ENCODE peak calls at places on chromosomes 16 and 17, in five cellular contexts. One of them, this sample, is unnamed.

GRCh38 chr17:497587-498034 is 145.0 kb upstream of the RPH3AL start:
- DNase-seq in trophoblast cell: no peak
- DNase-seq in H9: no peak
- DNase-seq in mesenchymal stem cell: no peak
- DNase-seq in H1: no peak
- DNase-seq in this sample: no peak

GRCh38 chr16:51538707-51539604 is 387.9 kb upstream of the SALL1 start:
- DNase-seq in trophoblast cell: no peak
- DNase-seq in H9: no peak
- DNase-seq in mesenchymal stem cell: peak
- DNase-seq in H1: no peak
- DNase-seq in this sample: no peak

GRCh38 chr17:1577186-1577585 is 14.6 kb upstream of the PITPNA start:
- DNase-seq in trophoblast cell: peak
- DNase-seq in H9: peak
- DNase-seq in mesenchymal stem cell: peak
- DNase-seq in H1: no peak
- DNase-seq in this sample: no peak

GRCh38 chr17:57166803-57167202 is 81.8 kb downstream of the AKAP1 start:
- DNase-seq in trophoblast cell: peak
- DNase-seq in H9: peak
- DNase-seq in mesenchymal stem cell: no peak
- DNase-seq in H1: peak
- DNase-seq in this sample: no peak

GRCh38 chr17:55318081-55318480 is 53.3 kb downstream of the HLF start:
- DNase-seq in trophoblast cell: peak
- DNase-seq in H9: no peak
- DNase-seq in mesenchymal stem cell: no peak
- DNase-seq in H1: no peak
- DNase-seq in this sample: no peak

GRCh38 chr17:56929362-56929969 is 15.6 kb upstream of the TRIM25 start:
- DNase-seq in trophoblast cell: peak
- DNase-seq in H9: no peak
- DNase-seq in mesenchymal stem cell: no peak
- DNase-seq in H1: no peak
- DNase-seq in this sample: no peak

GRCh38 chr17:76816590-76817135 is 51.5 kb upstream of the MGAT5B start:
- DNase-seq in trophoblast cell: peak
- DNase-seq in H9: peak
- DNase-seq in mesenchymal stem cell: peak
- DNase-seq in H1: peak
- DNase-seq in this sample: peak

GRCh38 chr17:31830971-31831755 is 27.9 kb downstream of the COPRS start:
- DNase-seq in trophoblast cell: no peak
- DNase-seq in H9: no peak
- DNase-seq in mesenchymal stem cell: peak
- DNase-seq in H1: no peak
- DNase-seq in this sample: no peak

GRCh38 chr16:65598626-65599025 is 476.8 kb upstream of the CDH11 start:
- DNase-seq in trophoblast cell: no peak
- DNase-seq in H9: no peak
- DNase-seq in mesenchymal stem cell: no peak
- DNase-seq in H1: no peak
- DNase-seq in this sample: peak

GRCh38 chr16:77307764-77308561 is 108.8 kb downstream of the SYCE1L start:
- DNase-seq in trophoblast cell: peak
- DNase-seq in H9: no peak
- DNase-seq in mesenchymal stem cell: peak
- DNase-seq in H1: no peak
- DNase-seq in this sample: no peak

GRCh38 chr17:18070861-18071340 is 16.8 kb upstream of the DRG2 start:
- DNase-seq in trophoblast cell: no peak
- DNase-seq in H9: peak
- DNase-seq in mesenchymal stem cell: peak
- DNase-seq in H1: no peak
- DNase-seq in this sample: no peak

GRCh38 chr17:5281814-5282638 is at the start of gene RABEP1:
- DNase-seq in trophoblast cell: peak
- DNase-seq in H9: peak
- DNase-seq in mesenchymal stem cell: peak
- DNase-seq in H1: peak
- DNase-seq in this sample: peak

GRCh38 chr16:72928089-72928981 is 119.6 kb downstream of the ZFHX3 start:
- DNase-seq in trophoblast cell: peak
- DNase-seq in H9: no peak
- DNase-seq in mesenchymal stem cell: no peak
- DNase-seq in H1: no peak
- DNase-seq in this sample: no peak

GRCh38 chr17:38563362-38564253 is 42.1 kb downstream of the SRCIN1 start:
- DNase-seq in trophoblast cell: no peak
- DNase-seq in H9: peak
- DNase-seq in mesenchymal stem cell: no peak
- DNase-seq in H1: peak
- DNase-seq in this sample: no peak

GRCh38 chr16:64394061-64394460 is 727.8 kb downstream of the CDH11 start:
- DNase-seq in trophoblast cell: no peak
- DNase-seq in H9: no peak
- DNase-seq in mesenchymal stem cell: no peak
- DNase-seq in H1: no peak
- DNase-seq in this sample: no peak

GRCh38 chr16:57775661-57776469 is 26.4 kb downstream of the KIFC3 start:
- DNase-seq in trophoblast cell: peak
- DNase-seq in H9: peak
- DNase-seq in mesenchymal stem cell: peak
- DNase-seq in H1: peak
- DNase-seq in this sample: peak

GRCh38 chr17:57553991-57554825 is 190.9 kb downstream of the CCDC182 start:
- DNase-seq in trophoblast cell: peak
- DNase-seq in H9: peak
- DNase-seq in mesenchymal stem cell: peak
- DNase-seq in H1: no peak
- DNase-seq in this sample: peak

GRCh38 chr16:3608069-3608468 is 3.3 kb downstream of the SLX4 start:
- DNase-seq in trophoblast cell: no peak
- DNase-seq in H9: no peak
- DNase-seq in mesenchymal stem cell: no peak
- DNase-seq in H1: no peak
- DNase-seq in this sample: no peak

GRCh38 chr16:68353366-68353765 is 42.5 kb downstream of the PRMT7 start:
- DNase-seq in trophoblast cell: no peak
- DNase-seq in H9: no peak
- DNase-seq in mesenchymal stem cell: no peak
- DNase-seq in H1: no peak
- DNase-seq in this sample: no peak

GRCh38 chr17:63550816-63551639 is 751 bp downstream of the DCAF7 start:
- DNase-seq in trophoblast cell: peak
- DNase-seq in H9: peak
- DNase-seq in mesenchymal stem cell: peak
- DNase-seq in H1: no peak
- DNase-seq in this sample: peak

GRCh38 chr17:49739662-49740271 is 24.2 kb downstream of the FAM117A start:
- DNase-seq in trophoblast cell: peak
- DNase-seq in H9: no peak
- DNase-seq in mesenchymal stem cell: peak
- DNase-seq in H1: no peak
- DNase-seq in this sample: no peak

GRCh38 chr16:35452471-35452870 is 1993.1 kb downstream of the TP53TG3F start:
- DNase-seq in trophoblast cell: no peak
- DNase-seq in H9: no peak
- DNase-seq in mesenchymal stem cell: no peak
- DNase-seq in H1: no peak
- DNase-seq in this sample: no peak

GRCh38 chr17:4900231-4901107 is 1.1 kb downstream of the C17orf107 start:
- DNase-seq in trophoblast cell: peak
- DNase-seq in H9: peak
- DNase-seq in mesenchymal stem cell: no peak
- DNase-seq in H1: no peak
- DNase-seq in this sample: no peak

GRCh38 chr17:35135322-35135721 is 6.8 kb downstream of the NLE1 start:
- DNase-seq in trophoblast cell: no peak
- DNase-seq in H9: no peak
- DNase-seq in mesenchymal stem cell: no peak
- DNase-seq in H1: no peak
- DNase-seq in this sample: no peak

GRCh38 chr16:25628766-25629165 is 63.0 kb upstream of the HS3ST4 start:
- DNase-seq in trophoblast cell: no peak
- DNase-seq in H9: no peak
- DNase-seq in mesenchymal stem cell: no peak
- DNase-seq in H1: no peak
- DNase-seq in this sample: no peak

GRCh38 chr17:58006563-58006923 is 503 bp downstream of the SRSF1 start:
- DNase-seq in trophoblast cell: peak
- DNase-seq in H9: peak
- DNase-seq in mesenchymal stem cell: peak
- DNase-seq in H1: no peak
- DNase-seq in this sample: no peak

GRCh38 chr16:65888201-65888600 is 478.3 kb upstream of the CDH5 start:
- DNase-seq in trophoblast cell: no peak
- DNase-seq in H9: no peak
- DNase-seq in mesenchymal stem cell: no peak
- DNase-seq in H1: no peak
- DNase-seq in this sample: no peak

GRCh38 chr17:27247071-27247957 is 46.6 kb upstream of the WSB1 start:
- DNase-seq in trophoblast cell: no peak
- DNase-seq in H9: no peak
- DNase-seq in mesenchymal stem cell: peak
- DNase-seq in H1: no peak
- DNase-seq in this sample: no peak

DNA sequence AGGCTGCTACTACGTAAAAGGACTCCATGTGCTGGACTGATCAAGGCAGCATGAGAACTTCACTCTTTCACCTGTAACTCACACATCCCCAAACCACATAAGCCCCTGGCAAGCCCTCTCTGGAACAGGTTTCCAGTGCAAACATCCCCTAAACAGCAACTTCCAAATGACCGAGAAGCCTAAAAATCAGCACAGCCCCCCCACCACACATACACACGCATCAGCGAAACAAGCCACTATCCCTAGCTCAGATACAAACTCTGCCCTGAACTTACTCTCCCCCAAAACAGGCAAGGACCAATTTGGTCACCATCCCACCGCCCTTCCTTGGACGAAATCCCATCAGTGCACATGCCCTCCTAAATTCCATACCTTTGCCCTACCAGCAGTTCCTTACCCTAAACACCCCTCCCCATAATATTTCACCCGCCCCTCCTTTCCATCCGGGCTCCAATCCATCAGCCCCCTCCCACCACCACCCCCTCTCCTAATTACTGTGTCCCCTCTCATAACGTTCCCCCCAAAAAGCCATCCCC is 735 bp downstream of the LSM12 start:
- DNase-seq in trophoblast cell: peak
- DNase-seq in H9: no peak
- DNase-seq in mesenchymal stem cell: peak
- DNase-seq in H1: no peak
- DNase-seq in this sample: no peak
- H3K4ac ChIP-seq in trophoblast cell: peak
- H3K4ac ChIP-seq in H9: no peak
- H3K4ac ChIP-seq in mesenchymal stem cell: no peak
- H3K4ac ChIP-seq in H1: peak
- H3K4ac ChIP-seq in this sample: no peak

GRCh38 chr16:85810097-85810741 is 10.7 kb downstream of the COX4I1 start:
- DNase-seq in trophoblast cell: no peak
- DNase-seq in H9: no peak
- DNase-seq in mesenchymal stem cell: no peak
- DNase-seq in H1: no peak
- DNase-seq in this sample: no peak

GRCh38 chr16:85809645-85810044 is 10.2 kb downstream of the COX4I1 start:
- DNase-seq in trophoblast cell: no peak
- DNase-seq in H9: no peak
- DNase-seq in mesenchymal stem cell: no peak
- DNase-seq in H1: no peak
- DNase-seq in this sample: no peak

GRCh38 chr16:85806539-85806938 is 7.0 kb downstream of the COX4I1 start:
- DNase-seq in trophoblast cell: no peak
- DNase-seq in H9: no peak
- DNase-seq in mesenchymal stem cell: no peak
- DNase-seq in H1: no peak
- DNase-seq in this sample: no peak

GRCh38 chr16:85810742-85811115 is 11.2 kb downstream of the COX4I1 start:
- DNase-seq in trophoblast cell: no peak
- DNase-seq in H9: no peak
- DNase-seq in mesenchymal stem cell: no peak
- DNase-seq in H1: no peak
- DNase-seq in this sample: no peak

DNA sequence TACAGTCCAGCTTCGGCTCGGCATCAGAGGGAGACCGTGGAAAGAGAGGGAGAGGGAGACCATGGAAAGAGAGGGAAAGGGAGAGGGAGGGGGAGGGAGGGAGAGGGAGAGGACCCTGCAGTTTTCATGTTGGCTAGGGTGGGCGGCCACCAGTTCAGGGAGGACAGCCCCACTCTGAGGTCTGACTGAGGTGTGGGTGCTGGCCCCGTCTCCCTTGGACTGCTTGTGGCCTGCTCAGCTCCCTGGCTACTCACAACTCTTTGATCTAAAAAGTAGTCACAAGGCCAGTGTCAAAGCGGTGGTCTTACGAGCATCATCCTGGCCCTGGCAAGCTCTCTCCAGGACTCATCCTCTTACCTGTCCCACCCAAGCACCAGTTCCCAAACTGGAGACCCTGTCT is 9.4 kb downstream of the COX4I1 start:
- DNase-seq in trophoblast cell: no peak
- DNase-seq in H9: no peak
- DNase-seq in mesenchymal stem cell: no peak
- DNase-seq in H1: no peak
- DNase-seq in this sample: no peak
- H2BK12ac ChIP-seq in trophoblast cell: no peak
- H2BK12ac ChIP-seq in H9: no peak
- H2BK12ac ChIP-seq in mesenchymal stem cell: no peak
- H2BK12ac ChIP-seq in H1: no peak
- H2BK12ac ChIP-seq in this sample: no peak

GRCh38 chr16:89318871-89319627 is 101.5 kb downstream of the ZNF778 start:
- DNase-seq in trophoblast cell: no peak
- DNase-seq in H9: no peak
- DNase-seq in mesenchymal stem cell: no peak
- DNase-seq in H1: no peak
- DNase-seq in this sample: no peak
- H2BK120ac ChIP-seq in trophoblast cell: no peak
- H2BK120ac ChIP-seq in H9: no peak
- H2BK120ac ChIP-seq in mesenchymal stem cell: peak
- H2BK120ac ChIP-seq in H1: no peak
- H2BK120ac ChIP-seq in this sample: no peak

GRCh38 chr17:70313031-70313430 is 143.7 kb downstream of the KCNJ2 start:
- DNase-seq in trophoblast cell: no peak
- DNase-seq in H9: no peak
- DNase-seq in mesenchymal stem cell: no peak
- DNase-seq in H1: no peak
- DNase-seq in this sample: no peak

GRCh38 chr17:70310251-70310672 is 140.9 kb downstream of the KCNJ2 start:
- DNase-seq in trophoblast cell: no peak
- DNase-seq in H9: no peak
- DNase-seq in mesenchymal stem cell: no peak
- DNase-seq in H1: no peak
- DNase-seq in this sample: no peak

GRCh38 chr17:70308619-70309018 is 139.3 kb downstream of the KCNJ2 start:
- DNase-seq in trophoblast cell: no peak
- DNase-seq in H9: no peak
- DNase-seq in mesenchymal stem cell: no peak
- DNase-seq in H1: no peak
- DNase-seq in this sample: no peak

GRCh38 chr17:70307430-70307829 is 138.1 kb downstream of the KCNJ2 start:
- DNase-seq in trophoblast cell: peak
- DNase-seq in H9: no peak
- DNase-seq in mesenchymal stem cell: no peak
- DNase-seq in H1: no peak
- DNase-seq in this sample: no peak
- H3K4ac ChIP-seq in trophoblast cell: no peak
- H3K4ac ChIP-seq in H9: no peak
- H3K4ac ChIP-seq in mesenchymal stem cell: no peak
- H3K4ac ChIP-seq in H1: no peak
- H3K4ac ChIP-seq in this sample: no peak